ENCODE peak calls at places on chromosomes 11 and 22, in four cellular contexts. L, N, C and B are unnamed samples.

GRCh38 chr11:77515483-77515882 is 41.6 kb upstream of the PAK1 start:
- DNase-seq in L (no peak), N (no peak), C (no peak), B (no peak)

GRCh38 chr22:17376950-17377349 is 7.7 kb downstream of the CECR2 start:
- DNase-seq in L (no peak), N (no peak), C (no peak), B (no peak)

GRCh38 chr22:33539902-33540751 is 380.1 kb downstream of the LARGE1 start:
- DNase-seq in L (no peak), N (no peak), C (peak; percentile 58), B (no peak)

GRCh38 chr11:2300290-2300935 is 1.3 kb downstream of the C11orf21 start:
- DNase-seq in L (peak; percentile 76), N (no peak), C (no peak), B (no peak)

GRCh38 chr11:114159802-114160588 is 100.5 kb downstream of the ZBTB16 start:
- DNase-seq in L (peak; percentile 100), N (peak; percentile 84), C (peak; percentile 18), B (peak; percentile 91)

GRCh38 chr22:46388647-46389046 is 53.1 kb downstream of the TRMU start:
- DNase-seq in L (no peak), N (no peak), C (no peak), B (no peak)

GRCh38 chr11:92083123-92083522 is 141.5 kb upstream of the FAT3 start:
- DNase-seq in L (no peak), N (no peak), C (no peak), B (no peak)

GRCh38 chr11:19864141-19865120 is 151.8 kb downstream of the NAV2 start:
- DNase-seq in L (no peak), N (no peak), C (no peak), B (peak; percentile 70)

GRCh38 chr11:46381046-46381835 is at the start of gene MDK:
- DNase-seq in L (no peak), N (no peak), C (no peak), B (peak; percentile 45)

GRCh38 chr11:79492008-79492407 is 51.2 kb upstream of the TENM4 start:
- DNase-seq in L (no peak), N (no peak), C (no peak), B (no peak)